ENCODE peak calls at places on chromosome 5, in eight cellular contexts. One of them, this sample, is unnamed.

GRCh38 chr5:73985145-73985544 is 359.1 kb downstream of the ARHGEF28 start:
- DNase-seq in B cell: no peak
- DNase-seq in GM13977: no peak
- DNase-seq in gastrocnemius medialis: no peak
- DNase-seq in Caco-2: no peak
- DNase-seq in fibroblast of lung: peak
- DNase-seq in bronchial epithelial cell: peak
- DNase-seq in GM13976: no peak
- DNase-seq in this sample: peak

GRCh38 chr5:167652690-167653089 is 638.8 kb upstream of the WWC1 start:
- DNase-seq in gastrocnemius medialis: no peak
- DNase-seq in GM13977: no peak
- DNase-seq in GM13976: no peak
- DNase-seq in fibroblast of lung: peak
- DNase-seq in bronchial epithelial cell: peak
- DNase-seq in Caco-2: no peak
- DNase-seq in B cell: no peak
- DNase-seq in this sample: no peak

GRCh38 chr5:82806513-82806912 is 270.7 kb downstream of the TMEM167A start:
- DNase-seq in B cell: no peak
- DNase-seq in GM13976: no peak
- DNase-seq in gastrocnemius medialis: no peak
- DNase-seq in fibroblast of lung: peak
- DNase-seq in Caco-2: no peak
- DNase-seq in bronchial epithelial cell: peak
- DNase-seq in GM13977: no peak
- DNase-seq in this sample: no peak

GRCh38 chr5:4079881-4080280 is 484.2 kb downstream of the IRX1 start:
- DNase-seq in GM13977: no peak
- DNase-seq in fibroblast of lung: peak
- DNase-seq in Caco-2: no peak
- DNase-seq in gastrocnemius medialis: no peak
- DNase-seq in B cell: no peak
- DNase-seq in GM13976: no peak
- DNase-seq in bronchial epithelial cell: no peak
- DNase-seq in this sample: no peak

GRCh38 chr5:150517272-150518152 is 9.6 kb downstream of the NDST1 start:
- DNase-seq in fibroblast of lung: peak
- DNase-seq in GM13977: no peak
- DNase-seq in gastrocnemius medialis: no peak
- DNase-seq in GM13976: no peak
- DNase-seq in bronchial epithelial cell: peak
- DNase-seq in B cell: no peak
- DNase-seq in Caco-2: peak
- DNase-seq in this sample: no peak

GRCh38 chr5:54090495-54091084 is 219.8 kb downstream of the ARL15 start:
- DNase-seq in GM13977: no peak
- DNase-seq in fibroblast of lung: peak
- DNase-seq in bronchial epithelial cell: peak
- DNase-seq in GM13976: no peak
- DNase-seq in B cell: no peak
- DNase-seq in gastrocnemius medialis: no peak
- DNase-seq in Caco-2: no peak
- DNase-seq in this sample: no peak

GRCh38 chr5:84961903-84962302 is 577.2 kb upstream of the EDIL3 start:
- DNase-seq in GM13976: no peak
- DNase-seq in Caco-2: no peak
- DNase-seq in B cell: no peak
- DNase-seq in GM13977: no peak
- DNase-seq in gastrocnemius medialis: no peak
- DNase-seq in fibroblast of lung: no peak
- DNase-seq in bronchial epithelial cell: no peak
- DNase-seq in this sample: no peak

GRCh38 chr5:134503088-134503936 is 22.2 kb upstream of the JADE2 start:
- DNase-seq in fibroblast of lung: peak
- DNase-seq in Caco-2: peak
- DNase-seq in gastrocnemius medialis: peak
- DNase-seq in B cell: no peak
- DNase-seq in GM13977: peak
- DNase-seq in GM13976: peak
- DNase-seq in bronchial epithelial cell: peak
- DNase-seq in this sample: peak

GRCh38 chr5:122192883-122193496 is 63.6 kb downstream of the ZNF474 start:
- DNase-seq in GM13977: peak
- DNase-seq in GM13976: peak
- DNase-seq in B cell: no peak
- DNase-seq in bronchial epithelial cell: peak
- DNase-seq in fibroblast of lung: peak
- DNase-seq in gastrocnemius medialis: no peak
- DNase-seq in Caco-2: no peak
- DNase-seq in this sample: peak

GRCh38 chr5:133844836-133845235 is 123.6 kb downstream of the C5orf15 start:
- DNase-seq in B cell: no peak
- DNase-seq in GM13976: no peak
- DNase-seq in fibroblast of lung: no peak
- DNase-seq in GM13977: no peak
- DNase-seq in gastrocnemius medialis: no peak
- DNase-seq in Caco-2: no peak
- DNase-seq in bronchial epithelial cell: peak
- DNase-seq in this sample: no peak

GRCh38 chr5:95709967-95710650 is 21.0 kb upstream of the RHOBTB3 start:
- DNase-seq in fibroblast of lung: peak
- DNase-seq in GM13976: no peak
- DNase-seq in B cell: no peak
- DNase-seq in GM13977: no peak
- DNase-seq in gastrocnemius medialis: peak
- DNase-seq in Caco-2: peak
- DNase-seq in bronchial epithelial cell: no peak
- DNase-seq in this sample: no peak

GRCh38 chr5:108266235-108266634 is 115.7 kb downstream of the FBXL17 start:
- DNase-seq in fibroblast of lung: peak
- DNase-seq in Caco-2: no peak
- DNase-seq in GM13977: no peak
- DNase-seq in B cell: no peak
- DNase-seq in gastrocnemius medialis: peak
- DNase-seq in GM13976: no peak
- DNase-seq in bronchial epithelial cell: peak
- DNase-seq in this sample: no peak

GRCh38 chr5:120139039-120139438 is 325.1 kb upstream of the PRR16 start:
- DNase-seq in GM13977: no peak
- DNase-seq in Caco-2: no peak
- DNase-seq in B cell: no peak
- DNase-seq in gastrocnemius medialis: no peak
- DNase-seq in bronchial epithelial cell: peak
- DNase-seq in fibroblast of lung: peak
- DNase-seq in GM13976: no peak
- DNase-seq in this sample: no peak

GRCh38 chr5:88251048-88251711 is 17.5 kb downstream of the TMEM161B start:
- DNase-seq in GM13976: no peak
- DNase-seq in Caco-2: no peak
- DNase-seq in gastrocnemius medialis: no peak
- DNase-seq in fibroblast of lung: peak
- DNase-seq in bronchial epithelial cell: no peak
- DNase-seq in GM13977: no peak
- DNase-seq in B cell: no peak
- DNase-seq in this sample: no peak

GRCh38 chr5:146848133-146848532 is 30.4 kb downstream of the PPP2R2B start:
- DNase-seq in Caco-2: no peak
- DNase-seq in bronchial epithelial cell: no peak
- DNase-seq in GM13976: no peak
- DNase-seq in gastrocnemius medialis: no peak
- DNase-seq in fibroblast of lung: no peak
- DNase-seq in GM13977: no peak
- DNase-seq in B cell: no peak
- DNase-seq in this sample: no peak

GRCh38 chr5:45643051-45643450 is 53.1 kb downstream of the HCN1 start:
- DNase-seq in bronchial epithelial cell: no peak
- DNase-seq in GM13977: no peak
- DNase-seq in B cell: no peak
- DNase-seq in GM13976: no peak
- DNase-seq in fibroblast of lung: no peak
- DNase-seq in gastrocnemius medialis: no peak
- DNase-seq in Caco-2: no peak
- DNase-seq in this sample: no peak

GRCh38 chr5:94754824-94755223 is 136.4 kb downstream of the SLF1 start:
- DNase-seq in GM13977: no peak
- DNase-seq in gastrocnemius medialis: no peak
- DNase-seq in GM13976: no peak
- DNase-seq in B cell: no peak
- DNase-seq in Caco-2: no peak
- DNase-seq in bronchial epithelial cell: no peak
- DNase-seq in fibroblast of lung: no peak
- DNase-seq in this sample: no peak

GRCh38 chr5:131462479-131462878 is 172.6 kb downstream of the RAPGEF6 start:
- DNase-seq in GM13977: no peak
- DNase-seq in bronchial epithelial cell: no peak
- DNase-seq in gastrocnemius medialis: no peak
- DNase-seq in fibroblast of lung: no peak
- DNase-seq in B cell: no peak
- DNase-seq in GM13976: no peak
- DNase-seq in Caco-2: no peak
- DNase-seq in this sample: no peak

GRCh38 chr5:43041669-43042175 is 1.6 kb upstream of the ANXA2R start:
- DNase-seq in Caco-2: peak
- DNase-seq in gastrocnemius medialis: peak
- DNase-seq in GM13977: no peak
- DNase-seq in fibroblast of lung: peak
- DNase-seq in bronchial epithelial cell: peak
- DNase-seq in GM13976: no peak
- DNase-seq in B cell: no peak
- DNase-seq in this sample: peak

GRCh38 chr5:78359831-78360673 is at the start of gene SCAMP1:
- DNase-seq in GM13977: peak
- DNase-seq in fibroblast of lung: peak
- DNase-seq in Caco-2: peak
- DNase-seq in GM13976: peak
- DNase-seq in bronchial epithelial cell: peak
- DNase-seq in B cell: peak
- DNase-seq in gastrocnemius medialis: peak
- DNase-seq in this sample: peak
- TF ChIP-seq CTCF in GM13977: peak
- TF ChIP-seq CTCF in fibroblast of lung: no peak
- TF ChIP-seq CTCF in Caco-2: peak
- TF ChIP-seq CTCF in GM13976: peak
- TF ChIP-seq CTCF in bronchial epithelial cell: peak
- TF ChIP-seq CTCF in B cell: peak
- TF ChIP-seq CTCF in gastrocnemius medialis: peak
- TF ChIP-seq CTCF in this sample: no peak

DNA sequence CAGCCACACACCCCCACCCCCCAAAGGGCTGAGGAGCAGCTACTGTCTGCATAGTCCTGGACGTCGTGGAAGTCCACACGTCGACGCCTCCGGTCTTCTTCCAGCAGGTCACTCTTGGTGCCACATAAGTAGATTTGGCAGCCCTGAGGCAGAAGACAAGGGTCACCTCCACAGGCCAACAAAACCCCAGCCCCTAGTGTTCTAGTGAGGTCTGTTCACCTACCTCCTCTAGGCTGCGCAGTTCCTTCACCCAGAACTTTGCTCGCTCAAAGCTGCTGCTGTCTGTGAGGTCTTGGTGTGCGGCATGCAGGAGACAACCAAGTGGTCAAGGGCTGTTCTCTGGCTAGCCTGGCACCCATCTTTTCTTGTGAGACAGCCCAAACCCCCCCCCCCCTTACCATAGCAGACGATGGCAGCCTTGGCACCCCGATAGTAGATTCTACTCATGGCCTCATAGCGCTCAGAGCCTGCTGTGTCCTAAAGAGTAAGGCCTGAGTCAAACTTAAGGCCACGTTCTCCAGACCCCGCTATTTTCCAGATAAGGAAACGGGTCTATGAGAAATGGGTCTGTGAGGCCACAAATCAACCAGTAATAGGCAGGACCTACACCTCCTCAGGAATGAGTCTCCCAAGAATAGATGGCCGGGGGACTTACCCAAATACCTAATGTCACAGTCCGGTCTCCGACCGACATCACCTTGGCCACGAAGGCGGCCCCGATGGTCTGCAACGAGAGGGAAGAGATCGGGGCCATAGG is 987 bp downstream of the RAB24 start:
- DNase-seq in GM13977: no peak
- DNase-seq in fibroblast of lung: peak
- DNase-seq in B cell: no peak
- DNase-seq in bronchial epithelial cell: no peak
- DNase-seq in gastrocnemius medialis: no peak
- DNase-seq in Caco-2: no peak
- DNase-seq in GM13976: no peak
- DNase-seq in this sample: no peak
- TF ChIP-seq CTCF in GM13977: peak
- TF ChIP-seq CTCF in fibroblast of lung: no peak
- TF ChIP-seq CTCF in B cell: no peak
- TF ChIP-seq CTCF in bronchial epithelial cell: peak
- TF ChIP-seq CTCF in gastrocnemius medialis: no peak
- TF ChIP-seq CTCF in Caco-2: no peak
- TF ChIP-seq CTCF in GM13976: no peak
- TF ChIP-seq CTCF in this sample: no peak

GRCh38 chr5:6584727-6585126 is 48.1 kb downstream of the NSUN2 start:
- DNase-seq in B cell: no peak
- DNase-seq in Caco-2: no peak
- DNase-seq in bronchial epithelial cell: no peak
- DNase-seq in fibroblast of lung: no peak
- DNase-seq in GM13976: no peak
- DNase-seq in gastrocnemius medialis: no peak
- DNase-seq in GM13977: no peak
- DNase-seq in this sample: no peak

GRCh38 chr5:6582507-6583048 is 50.3 kb downstream of the NSUN2 start:
- DNase-seq in gastrocnemius medialis: no peak
- DNase-seq in fibroblast of lung: peak
- DNase-seq in Caco-2: no peak
- DNase-seq in GM13977: no peak
- DNase-seq in bronchial epithelial cell: no peak
- DNase-seq in GM13976: no peak
- DNase-seq in B cell: no peak
- DNase-seq in this sample: no peak

GRCh38 chr5:6584101-6584645 is 48.7 kb downstream of the NSUN2 start:
- DNase-seq in gastrocnemius medialis: no peak
- DNase-seq in Caco-2: no peak
- DNase-seq in bronchial epithelial cell: no peak
- DNase-seq in GM13977: no peak
- DNase-seq in B cell: no peak
- DNase-seq in GM13976: no peak
- DNase-seq in fibroblast of lung: no peak
- DNase-seq in this sample: no peak

GRCh38 chr5:6581559-6582426 is 51.1 kb downstream of the NSUN2 start:
- DNase-seq in bronchial epithelial cell: no peak
- DNase-seq in B cell: no peak
- DNase-seq in GM13977: no peak
- DNase-seq in fibroblast of lung: peak
- DNase-seq in Caco-2: no peak
- DNase-seq in gastrocnemius medialis: no peak
- DNase-seq in GM13976: no peak
- DNase-seq in this sample: no peak

GRCh38 chr5:6583049-6583880 is 49.6 kb downstream of the NSUN2 start:
- DNase-seq in fibroblast of lung: peak
- DNase-seq in bronchial epithelial cell: no peak
- DNase-seq in GM13976: peak
- DNase-seq in B cell: peak
- DNase-seq in Caco-2: no peak
- DNase-seq in GM13977: peak
- DNase-seq in gastrocnemius medialis: no peak
- DNase-seq in this sample: peak
- TF ChIP-seq CTCF in fibroblast of lung: peak
- TF ChIP-seq CTCF in bronchial epithelial cell: peak
- TF ChIP-seq CTCF in GM13976: no peak
- TF ChIP-seq CTCF in B cell: peak
- TF ChIP-seq CTCF in Caco-2: peak
- TF ChIP-seq CTCF in GM13977: peak
- TF ChIP-seq CTCF in gastrocnemius medialis: peak
- TF ChIP-seq CTCF in this sample: no peak

GRCh38 chr5:97044057-97044456 is 98.4 kb downstream of the LIX1 start:
- DNase-seq in bronchial epithelial cell: peak
- DNase-seq in B cell: no peak
- DNase-seq in gastrocnemius medialis: no peak
- DNase-seq in Caco-2: peak
- DNase-seq in GM13976: no peak
- DNase-seq in fibroblast of lung: no peak
- DNase-seq in GM13977: no peak
- DNase-seq in this sample: peak
- TF ChIP-seq CTCF in bronchial epithelial cell: peak
- TF ChIP-seq CTCF in B cell: no peak
- TF ChIP-seq CTCF in gastrocnemius medialis: no peak
- TF ChIP-seq CTCF in Caco-2: peak
- TF ChIP-seq CTCF in GM13976: no peak
- TF ChIP-seq CTCF in fibroblast of lung: peak
- TF ChIP-seq CTCF in GM13977: peak
- TF ChIP-seq CTCF in this sample: no peak